ENCODE peak calls at places on chromosomes 3 and 15, in six cellular contexts. One of them, this sample, is unnamed.

GRCh38 chr15:24858737-24859601 is 95.8 kb upstream of the SNRPN start:
- DNase-seq in OCI-LY7: no peak
- DNase-seq in psoas muscle: no peak
- DNase-seq in PC-9: no peak
- DNase-seq in sigmoid colon: no peak
- DNase-seq in mucosa of descending colon: no peak
- DNase-seq in this sample: no peak

GRCh38 chr15:40957581-40958051 is 4.3 kb downstream of the CHAC1 start:
- DNase-seq in OCI-LY7: no peak
- DNase-seq in psoas muscle: peak; percentile 94
- DNase-seq in PC-9: no peak
- DNase-seq in sigmoid colon: peak; percentile 96
- DNase-seq in mucosa of descending colon: peak; percentile 71
- DNase-seq in this sample: no peak

GRCh38 chr3:63964287-63965073 is 52.3 kb upstream of the SCAANT1 start:
- DNase-seq in OCI-LY7: no peak
- DNase-seq in psoas muscle: no peak
- DNase-seq in PC-9: no peak
- DNase-seq in sigmoid colon: no peak
- DNase-seq in mucosa of descending colon: no peak
- DNase-seq in this sample: no peak

GRCh38 chr3:132675408-132675807 is 15.3 kb downstream of the UBA5 start:
- DNase-seq in OCI-LY7: no peak
- DNase-seq in psoas muscle: no peak
- DNase-seq in PC-9: no peak
- DNase-seq in sigmoid colon: no peak
- DNase-seq in mucosa of descending colon: no peak
- DNase-seq in this sample: no peak

GRCh38 chr3:107752202-107752990 is 229.6 kb downstream of the BBX start:
- DNase-seq in OCI-LY7: peak; percentile 37
- DNase-seq in psoas muscle: no peak
- DNase-seq in PC-9: no peak
- DNase-seq in sigmoid colon: no peak
- DNase-seq in mucosa of descending colon: no peak
- DNase-seq in this sample: peak; percentile 40

GRCh38 chr15:48250640-48251076 is 44.6 kb downstream of the SLC12A1 start:
- DNase-seq in OCI-LY7: peak; percentile 66
- DNase-seq in psoas muscle: no peak
- DNase-seq in PC-9: no peak
- DNase-seq in sigmoid colon: no peak
- DNase-seq in mucosa of descending colon: no peak
- DNase-seq in this sample: peak; percentile 67

GRCh38 chr3:114411811-114412803 is 118.3 kb downstream of the TIGIT start:
- DNase-seq in OCI-LY7: no peak
- DNase-seq in psoas muscle: no peak
- DNase-seq in PC-9: no peak
- DNase-seq in sigmoid colon: no peak
- DNase-seq in mucosa of descending colon: no peak
- DNase-seq in this sample: no peak

GRCh38 chr15:101434032-101434920 is 55.2 kb downstream of the PCSK6 start:
- DNase-seq in OCI-LY7: no peak
- DNase-seq in psoas muscle: no peak
- DNase-seq in PC-9: no peak
- DNase-seq in sigmoid colon: no peak
- DNase-seq in mucosa of descending colon: no peak
- DNase-seq in this sample: no peak

GRCh38 chr3:128348805-128349531 is 117.7 kb downstream of the DNAJB8 start:
- DNase-seq in OCI-LY7: peak; percentile 54
- DNase-seq in psoas muscle: peak; percentile 28
- DNase-seq in PC-9: no peak
- DNase-seq in sigmoid colon: peak; percentile 44
- DNase-seq in mucosa of descending colon: no peak
- DNase-seq in this sample: no peak

GRCh38 chr3:50272911-50273688 is 4.2 kb downstream of the SEMA3B start:
- DNase-seq in OCI-LY7: peak; percentile 83
- DNase-seq in psoas muscle: peak; percentile 93
- DNase-seq in PC-9: peak; percentile 85
- DNase-seq in sigmoid colon: peak; percentile 92
- DNase-seq in mucosa of descending colon: peak; percentile 89
- DNase-seq in this sample: peak; percentile 58

GRCh38 chr3:182117131-182117530 is 405.4 kb downstream of the SOX2 start:
- DNase-seq in OCI-LY7: no peak
- DNase-seq in psoas muscle: no peak
- DNase-seq in PC-9: no peak
- DNase-seq in sigmoid colon: no peak
- DNase-seq in mucosa of descending colon: no peak
- DNase-seq in this sample: no peak

GRCh38 chr3:32200490-32200889 is 38.0 kb upstream of the CMTM8 start:
- DNase-seq in OCI-LY7: no peak
- DNase-seq in psoas muscle: peak; percentile 83
- DNase-seq in PC-9: no peak
- DNase-seq in sigmoid colon: peak; percentile 89
- DNase-seq in mucosa of descending colon: no peak
- DNase-seq in this sample: no peak

GRCh38 chr3:25257026-25257425 is 171.0 kb upstream of the RARB start:
- DNase-seq in OCI-LY7: no peak
- DNase-seq in psoas muscle: no peak
- DNase-seq in PC-9: no peak
- DNase-seq in sigmoid colon: no peak
- DNase-seq in mucosa of descending colon: no peak
- DNase-seq in this sample: no peak

GRCh38 chr3:155385896-155386295 is 92.4 kb upstream of the STRIT1 start:
- DNase-seq in OCI-LY7: no peak
- DNase-seq in psoas muscle: no peak
- DNase-seq in PC-9: no peak
- DNase-seq in sigmoid colon: no peak
- DNase-seq in mucosa of descending colon: no peak
- DNase-seq in this sample: no peak

GRCh38 chr3:170470063-170471006 is 51.7 kb downstream of the CLDN11 start:
- DNase-seq in OCI-LY7: no peak
- DNase-seq in psoas muscle: no peak
- DNase-seq in PC-9: no peak
- DNase-seq in sigmoid colon: no peak
- DNase-seq in mucosa of descending colon: no peak
- DNase-seq in this sample: no peak

GRCh38 chr15:31306036-31306425 is 20.6 kb upstream of the KLF13 start:
- DNase-seq in OCI-LY7: no peak
- DNase-seq in psoas muscle: no peak
- DNase-seq in PC-9: no peak
- DNase-seq in sigmoid colon: peak; percentile 45
- DNase-seq in mucosa of descending colon: no peak
- DNase-seq in this sample: no peak

GRCh38 chr3:9316881-9317341 is 45.9 kb upstream of the THUMPD3 start:
- DNase-seq in OCI-LY7: no peak
- DNase-seq in psoas muscle: no peak
- DNase-seq in PC-9: no peak
- DNase-seq in sigmoid colon: peak; percentile 68
- DNase-seq in mucosa of descending colon: no peak
- DNase-seq in this sample: no peak
- H3K4me3 ChIP-seq in OCI-LY7: no peak overlapping the region
- H3K4me3 ChIP-seq in psoas muscle: peak overlapping the region; percentile 31
- H3K4me3 ChIP-seq in PC-9: no peak overlapping the region
- H3K4me3 ChIP-seq in sigmoid colon: peak overlapping the region; percentile 39
- H3K4me3 ChIP-seq in mucosa of descending colon: no peak overlapping the region
- H3K4me3 ChIP-seq in this sample: no peak overlapping the region

GRCh38 chr15:70277556-70277955 is 179.8 kb upstream of the TLE3 start:
- DNase-seq in OCI-LY7: no peak
- DNase-seq in psoas muscle: no peak
- DNase-seq in PC-9: no peak
- DNase-seq in sigmoid colon: no peak
- DNase-seq in mucosa of descending colon: no peak
- DNase-seq in this sample: no peak

GRCh38 chr15:70275461-70276138 is 177.9 kb upstream of the TLE3 start:
- DNase-seq in OCI-LY7: no peak
- DNase-seq in psoas muscle: no peak
- DNase-seq in PC-9: no peak
- DNase-seq in sigmoid colon: no peak
- DNase-seq in mucosa of descending colon: no peak
- DNase-seq in this sample: no peak

GRCh38 chr15:70274908-70275307 is 177.2 kb upstream of the TLE3 start:
- DNase-seq in OCI-LY7: no peak
- DNase-seq in psoas muscle: no peak
- DNase-seq in PC-9: no peak
- DNase-seq in sigmoid colon: no peak
- DNase-seq in mucosa of descending colon: no peak
- DNase-seq in this sample: no peak

GRCh38 chr15:70274255-70274654 is 176.5 kb upstream of the TLE3 start:
- DNase-seq in OCI-LY7: no peak
- DNase-seq in psoas muscle: no peak
- DNase-seq in PC-9: no peak
- DNase-seq in sigmoid colon: no peak
- DNase-seq in mucosa of descending colon: no peak
- DNase-seq in this sample: no peak

GRCh38 chr15:70276401-70276800 is 178.7 kb upstream of the TLE3 start:
- DNase-seq in OCI-LY7: no peak
- DNase-seq in psoas muscle: no peak
- DNase-seq in PC-9: no peak
- DNase-seq in sigmoid colon: no peak
- DNase-seq in mucosa of descending colon: no peak
- DNase-seq in this sample: no peak
- H3K4me1 ChIP-seq in OCI-LY7: peaks cover 2% of the 10 kb centered on the region
- H3K4me1 ChIP-seq in psoas muscle: peaks cover 2% of the 10 kb centered on the region
- H3K4me1 ChIP-seq in PC-9: peaks cover 10% of the 10 kb centered on the region
- H3K4me1 ChIP-seq in sigmoid colon: peaks cover 7% of the 10 kb centered on the region
- H3K4me1 ChIP-seq in mucosa of descending colon: no peaks in the 10 kb centered on the region
- H3K4me1 ChIP-seq in this sample: no peaks in the 10 kb centered on the region

GRCh38 chr3:149831321-149831720 is 18.3 kb downstream of the RNF13 start:
- DNase-seq in OCI-LY7: no peak
- DNase-seq in psoas muscle: no peak
- DNase-seq in PC-9: no peak
- DNase-seq in sigmoid colon: no peak
- DNase-seq in mucosa of descending colon: no peak
- DNase-seq in this sample: no peak

GRCh38 chr3:149828390-149828789 is 15.4 kb downstream of the RNF13 start:
- DNase-seq in OCI-LY7: no peak
- DNase-seq in psoas muscle: no peak
- DNase-seq in PC-9: no peak
- DNase-seq in sigmoid colon: no peak
- DNase-seq in mucosa of descending colon: no peak
- DNase-seq in this sample: no peak

GRCh38 chr3:149832086-149832485 is 19.1 kb downstream of the RNF13 start:
- DNase-seq in OCI-LY7: no peak
- DNase-seq in psoas muscle: no peak
- DNase-seq in PC-9: no peak
- DNase-seq in sigmoid colon: no peak
- DNase-seq in mucosa of descending colon: no peak
- DNase-seq in this sample: no peak

GRCh38 chr3:149830902-149831301 is 17.9 kb downstream of the RNF13 start:
- DNase-seq in OCI-LY7: peak; percentile 30
- DNase-seq in psoas muscle: no peak
- DNase-seq in PC-9: no peak
- DNase-seq in sigmoid colon: no peak
- DNase-seq in mucosa of descending colon: no peak
- DNase-seq in this sample: no peak

GRCh38 chr3:149833241-149833640 is 20.2 kb downstream of the RNF13 start:
- DNase-seq in OCI-LY7: peak; percentile 7
- DNase-seq in psoas muscle: no peak
- DNase-seq in PC-9: no peak
- DNase-seq in sigmoid colon: no peak
- DNase-seq in mucosa of descending colon: no peak
- DNase-seq in this sample: no peak
- H3K9me3 ChIP-seq in OCI-LY7: peaks cover 74% of the 10 kb centered on the region
- H3K9me3 ChIP-seq in psoas muscle: peaks cover 26% of the 10 kb centered on the region
- H3K9me3 ChIP-seq in PC-9: peaks cover 42% of the 10 kb centered on the region
- H3K9me3 ChIP-seq in sigmoid colon: peaks cover 4% of the 10 kb centered on the region
- H3K9me3 ChIP-seq in mucosa of descending colon: peaks cover 66% of the 10 kb centered on the region
- H3K9me3 ChIP-seq in this sample: peaks cover 39% of the 10 kb centered on the region

DNA sequence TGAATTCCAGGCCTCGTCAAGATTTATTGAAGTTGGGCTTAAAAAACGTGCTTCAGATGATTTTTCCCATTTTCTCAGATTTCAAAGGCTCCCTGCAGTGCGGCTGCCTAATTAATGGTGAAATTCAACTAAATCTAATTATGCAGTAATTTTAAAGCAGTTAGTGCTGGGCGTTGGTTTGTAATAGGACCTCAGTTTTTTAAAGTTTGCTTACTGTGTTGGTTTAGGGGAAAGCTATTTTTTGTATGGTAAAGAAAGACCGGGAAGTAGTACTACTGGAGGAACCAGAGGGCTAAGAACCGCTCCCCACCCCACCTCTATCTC is 11.6 kb downstream of the NR2F2 start:
- DNase-seq in OCI-LY7: no peak
- DNase-seq in psoas muscle: no peak
- DNase-seq in PC-9: no peak
- DNase-seq in sigmoid colon: no peak
- DNase-seq in mucosa of descending colon: no peak
- DNase-seq in this sample: no peak
- H3K4me3 ChIP-seq in OCI-LY7: no peak overlapping the region
- H3K4me3 ChIP-seq in psoas muscle: peak overlapping the region; percentile 92
- H3K4me3 ChIP-seq in PC-9: no peak overlapping the region
- H3K4me3 ChIP-seq in sigmoid colon: peak overlapping the region; percentile 75
- H3K4me3 ChIP-seq in mucosa of descending colon: no peak overlapping the region
- H3K4me3 ChIP-seq in this sample: no peak overlapping the region

GRCh38 chr3:11593318-11594034 is 50.2 kb downstream of the VGLL4 start:
- DNase-seq in OCI-LY7: no peak
- DNase-seq in psoas muscle: no peak
- DNase-seq in PC-9: no peak
- DNase-seq in sigmoid colon: no peak
- DNase-seq in mucosa of descending colon: no peak
- DNase-seq in this sample: no peak
- H3K4me1 ChIP-seq in OCI-LY7: peaks cover 31% of the 10 kb centered on the region
- H3K4me1 ChIP-seq in psoas muscle: peaks cover 63% of the 10 kb centered on the region
- H3K4me1 ChIP-seq in PC-9: peaks cover 28% of the 10 kb centered on the region
- H3K4me1 ChIP-seq in sigmoid colon: peaks cover 79% of the 10 kb centered on the region
- H3K4me1 ChIP-seq in mucosa of descending colon: peaks cover 13% of the 10 kb centered on the region
- H3K4me1 ChIP-seq in this sample: peaks cover 36% of the 10 kb centered on the region

GRCh38 chr3:71838406-71838805 is 53.5 kb upstream of the PROK2 start:
- DNase-seq in OCI-LY7: no peak
- DNase-seq in psoas muscle: no peak
- DNase-seq in PC-9: no peak
- DNase-seq in sigmoid colon: no peak
- DNase-seq in mucosa of descending colon: no peak
- DNase-seq in this sample: no peak
- H3K9me3 ChIP-seq in OCI-LY7: no peaks in the 10 kb centered on the region
- H3K9me3 ChIP-seq in psoas muscle: no peaks in the 10 kb centered on the region
- H3K9me3 ChIP-seq in PC-9: no peaks in the 10 kb centered on the region
- H3K9me3 ChIP-seq in sigmoid colon: no peaks in the 10 kb centered on the region
- H3K9me3 ChIP-seq in mucosa of descending colon: no peaks in the 10 kb centered on the region
- H3K9me3 ChIP-seq in this sample: no peaks in the 10 kb centered on the region

GRCh38 chr3:183226333-183226732 is 26.7 kb upstream of the B3GNT5 start:
- DNase-seq in OCI-LY7: no peak
- DNase-seq in psoas muscle: no peak
- DNase-seq in PC-9: no peak
- DNase-seq in sigmoid colon: no peak
- DNase-seq in mucosa of descending colon: no peak
- DNase-seq in this sample: no peak

GRCh38 chr3:183222631-183223030 is 30.4 kb upstream of the B3GNT5 start:
- DNase-seq in OCI-LY7: no peak
- DNase-seq in psoas muscle: no peak
- DNase-seq in PC-9: no peak
- DNase-seq in sigmoid colon: no peak
- DNase-seq in mucosa of descending colon: no peak
- DNase-seq in this sample: no peak

GRCh38 chr3:183220828-183221227 is 32.2 kb upstream of the B3GNT5 start:
- DNase-seq in OCI-LY7: no peak
- DNase-seq in psoas muscle: no peak
- DNase-seq in PC-9: no peak
- DNase-seq in sigmoid colon: no peak
- DNase-seq in mucosa of descending colon: no peak
- DNase-seq in this sample: no peak

GRCh38 chr3:183224581-183224980 is 28.5 kb upstream of the B3GNT5 start:
- DNase-seq in OCI-LY7: no peak
- DNase-seq in psoas muscle: no peak
- DNase-seq in PC-9: no peak
- DNase-seq in sigmoid colon: no peak
- DNase-seq in mucosa of descending colon: no peak
- DNase-seq in this sample: no peak

GRCh38 chr3:183224180-183224579 is 28.9 kb upstream of the B3GNT5 start:
- DNase-seq in OCI-LY7: no peak
- DNase-seq in psoas muscle: no peak
- DNase-seq in PC-9: no peak
- DNase-seq in sigmoid colon: no peak
- DNase-seq in mucosa of descending colon: no peak
- DNase-seq in this sample: no peak
- H3K4me3 ChIP-seq in OCI-LY7: no peak overlapping the region
- H3K4me3 ChIP-seq in psoas muscle: no peak overlapping the region
- H3K4me3 ChIP-seq in PC-9: no peak overlapping the region
- H3K4me3 ChIP-seq in sigmoid colon: no peak overlapping the region
- H3K4me3 ChIP-seq in mucosa of descending colon: no peak overlapping the region
- H3K4me3 ChIP-seq in this sample: no peak overlapping the region